ENCODE peak calls at places on chromosomes 6 and 20, in six cellular contexts. B, D, P, E, T and H are unnamed samples.

GRCh38 chr20:43749734-43750294 is 23.0 kb upstream of the GTSF1L start:
- DNase-seq in B (no peak), P (peak), E (peak), T (peak), D (peak), H (peak)

GRCh38 chr6:119426619-119427018 is 77.1 kb upstream of the MAN1A1 start:
- DNase-seq in E (no peak), D (no peak), T (no peak), P (no peak), B (peak), H (no peak)

GRCh38 chr20:40197744-40198143 is 491.3 kb downstream of the MAFB start:
- DNase-seq in D (no peak), B (peak), P (no peak), T (no peak), E (no peak), H (no peak)

GRCh38 chr20:3995067-3995748 is 20.1 kb downstream of the RNF24 start:
- DNase-seq in P (no peak), T (no peak), D (peak), E (no peak), B (peak), H (no peak)

GRCh38 chr6:87183687-87184086 is 28.3 kb downstream of the ZNF292 start:
- DNase-seq in T (no peak), B (peak), D (peak), P (no peak), E (no peak), H (no peak)

GRCh38 chr6:9806195-9806594 is 608.7 kb downstream of the TFAP2A start:
- DNase-seq in P (no peak), B (no peak), D (no peak), E (no peak), T (no peak), H (no peak)

GRCh38 chr20:2374346-2375125 is 6.2 kb upstream of the TGM6 start:
- DNase-seq in E (no peak), B (no peak), D (no peak), P (no peak), T (no peak), H (no peak)

GRCh38 chr6:169370054-169370453 is 116.4 kb upstream of the THBS2 start:
- DNase-seq in T (no peak), E (no peak), B (peak), D (peak), P (no peak), H (no peak)

GRCh38 chr6:52377538-52378221 is 15.7 kb downstream of the PAQR8 start:
- DNase-seq in P (no peak), B (no peak), T (no peak), D (no peak), E (peak), H (no peak)

GRCh38 chr6:39714802-39715201 is 10.4 kb downstream of the KIF6 start:
- DNase-seq in E (no peak), P (no peak), T (no peak), D (no peak), B (no peak), H (no peak)

GRCh38 chr6:6689413-6690143 is 101.1 kb downstream of the LY86 start:
- DNase-seq in P (no peak), B (peak), D (peak), E (no peak), T (no peak), H (no peak)

GRCh38 chr6:3039384-3039783 is 28.9 kb upstream of the RIPK1 start:
- DNase-seq in P (no peak), B (no peak), E (no peak), T (no peak), D (no peak), H (no peak)

GRCh38 chr20:47479506-47479905 is 22.2 kb upstream of the NCOA3 start:
- DNase-seq in D (no peak), E (no peak), P (no peak), T (no peak), B (no peak), H (no peak)

GRCh38 chr6:132369526-132369925 is 31.7 kb downstream of the MOXD1 start:
- DNase-seq in P (no peak), D (peak), B (peak), E (no peak), T (peak), H (no peak)

GRCh38 chr6:143629104-143630080 is 48.4 kb upstream of the PHACTR2 start:
- DNase-seq in B (peak), D (no peak), E (no peak), T (no peak), P (no peak), H (no peak)

GRCh38 chr6:31836676-31837611 is 9.4 kb downstream of the HSPA1B start:
- DNase-seq in E (no peak), D (peak), B (no peak), P (no peak), T (no peak), H (no peak)

GRCh38 chr6:44253307-44254101 is 3.8 kb downstream of the SLC35B2 start:
- DNase-seq in T (peak), P (no peak), E (peak), D (peak), B (no peak), H (no peak)

GRCh38 chr6:154960299-154960796 is 34.8 kb upstream of the TIAM2 start:
- DNase-seq in E (no peak), D (no peak), P (no peak), T (no peak), B (no peak), H (no peak)

GRCh38 chr6:42564496-42564890 is 664 bp downstream of the UBR2 start:
- DNase-seq in P (no peak), E (no peak), T (no peak), D (no peak), B (no peak), H (no peak)

GRCh38 chr20:38665886-38666285 is 58.4 kb upstream of the SLC32A1 start:
- DNase-seq in B (no peak), T (no peak), E (no peak), P (no peak), D (no peak), H (no peak)

GRCh38 chr6:160226118-160226541 is 32.5 kb downstream of the SLC22A2 start:
- DNase-seq in T (no peak), D (no peak), B (peak), P (no peak), E (no peak), H (no peak)

GRCh38 chr6:123962508-123962907 is 158.8 kb downstream of the NKAIN2 start:
- DNase-seq in T (no peak), D (no peak), B (no peak), E (no peak), P (no peak), H (no peak)

GRCh38 chr6:140036176-140036575 is 661.7 kb upstream of the CITED2 start:
- DNase-seq in D (no peak), E (no peak), T (no peak), P (no peak), B (no peak), H (no peak)

GRCh38 chr6:47587503-47587902 is 109.9 kb downstream of the CD2AP start:
- DNase-seq in T (no peak), D (no peak), B (peak), E (no peak), P (no peak), H (no peak)

GRCh38 chr6:67629268-67629667 is 1005.8 kb upstream of the ADGRB3 start:
- DNase-seq in B (peak), T (no peak), P (no peak), D (no peak), E (no peak), H (no peak)

GRCh38 chr6:132020138-132020551 is 69.0 kb upstream of the CCN2 start:
- DNase-seq in D (no peak), B (peak), E (no peak), T (peak), P (no peak), H (no peak)

GRCh38 chr6:26056583-26057350 is 30.5 kb upstream of the HFE start:
- DNase-seq in B (no peak), E (no peak), P (no peak), T (peak), D (no peak), H (no peak)

GRCh38 chr6:156752666-156753301 is 24.4 kb upstream of the ARID1B start:
- DNase-seq in E (no peak), P (peak), B (no peak), T (peak), D (no peak), H (no peak)

GRCh38 chr20:31760457-31761240 is 21.6 kb downstream of the TPX2 start:
- DNase-seq in T (no peak), E (no peak), P (no peak), D (peak), B (peak), H (no peak)

GRCh38 chr6:28211840-28212509 is 13.1 kb upstream of the ZSCAN9 start:
- DNase-seq in P (no peak), D (no peak), E (no peak), T (no peak), B (no peak), H (no peak)

GRCh38 chr6:32835167-32835893 is 3.2 kb downstream of the TAP2 start:
- DNase-seq in T (no peak), B (no peak), E (no peak), D (no peak), P (no peak), H (no peak)

GRCh38 chr6:32109114-32109764 is at the start of gene TNXB:
- DNase-seq in T (no peak), P (no peak), E (no peak), B (no peak), D (no peak), H (no peak)

GRCh38 chr6:54327631-54328030 is 19.4 kb downstream of the TINAG start:
- DNase-seq in B (peak), D (no peak), E (no peak), T (no peak), P (no peak), H (no peak)

DNA sequence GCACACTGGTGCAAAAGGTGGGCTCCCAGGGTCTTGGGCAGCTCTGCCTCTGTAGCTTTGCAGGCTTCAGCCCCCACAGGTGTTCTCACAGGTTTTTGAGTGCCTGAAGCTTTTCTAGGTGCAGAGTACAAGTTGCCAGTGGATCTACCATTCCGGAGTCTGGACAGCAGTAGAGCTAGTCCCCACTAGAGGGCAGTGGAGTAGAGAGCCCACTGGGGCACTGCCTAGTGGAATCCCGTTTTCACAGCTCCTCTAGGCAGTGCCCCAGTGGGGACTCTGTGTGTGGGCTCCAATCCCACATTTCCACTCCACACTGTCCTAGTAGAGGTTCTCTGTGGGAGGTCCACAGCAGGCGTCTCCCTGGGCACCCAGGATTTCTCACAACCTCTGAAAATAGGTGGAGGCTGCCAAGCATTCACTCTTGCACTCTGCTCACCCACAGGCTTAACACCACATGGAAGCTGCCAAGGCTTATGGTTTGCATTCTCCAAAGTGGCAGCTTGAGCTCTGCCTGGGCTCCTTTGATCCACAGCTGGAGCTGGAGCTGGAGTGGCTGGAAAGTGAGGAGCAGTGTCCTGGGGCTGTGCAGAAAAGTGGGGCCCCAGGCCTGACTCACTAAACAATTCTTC is 86.3 kb upstream of the PROKR2 start:
- DNase-seq in B (no peak), E (no peak), P (peak), T (peak), D (peak), H (no peak)
- TF ChIP-seq CTCF in B (peak), E (no peak), P (peak), T (no peak), D (peak), H (peak)

DNA sequence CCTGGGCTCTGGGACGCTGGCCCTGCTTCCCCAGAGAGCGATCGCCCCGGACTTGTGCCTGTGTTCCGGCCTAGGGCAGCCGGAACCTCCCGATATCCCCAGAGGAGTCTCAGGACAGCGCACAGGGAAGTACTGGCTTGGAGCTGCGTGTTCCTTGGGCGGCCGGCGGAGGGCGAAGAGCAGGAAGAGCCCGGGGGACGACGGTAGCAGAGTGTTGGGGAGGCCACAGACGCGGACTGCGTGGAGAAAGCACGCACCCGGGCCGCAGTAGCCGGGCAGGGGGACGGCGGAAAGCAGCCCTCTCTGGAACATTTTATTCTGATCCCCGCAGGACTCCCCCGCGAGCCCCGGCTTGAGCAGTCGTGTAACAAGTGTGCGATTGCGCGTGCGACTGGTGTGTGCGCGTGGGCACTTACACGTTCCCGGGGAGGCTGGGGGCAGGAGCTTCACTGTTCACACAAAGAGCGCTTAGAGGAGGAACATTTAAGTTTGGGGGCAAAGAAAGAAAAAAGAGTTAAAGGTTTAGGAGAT is 36.1 kb downstream of the NCR2 start:
- DNase-seq in D (peak), T (peak), B (peak), E (no peak), P (peak), H (no peak)
- TF ChIP-seq CTCF in D (peak), T (peak), B (no peak), E (no peak), P (no peak), H (peak)

GRCh38 chr20:20052074-20052970 is at the start of the genes CFAP61 and CRNKL1:
- DNase-seq in T (peak), D (peak), P (peak), B (peak), E (peak), H (peak)
- TF ChIP-seq CTCF in T (peak), D (peak), P (no peak), B (no peak), E (no peak), H (peak)

GRCh38 chr20:50494428-50494827 is 15.8 kb upstream of the PTPN1 start:
- DNase-seq in D (no peak), P (no peak), E (no peak), B (no peak), T (no peak), H (no peak)
- TF ChIP-seq CTCF in D (no peak), P (no peak), E (no peak), B (no peak), T (no peak), H (no peak)

GRCh38 chr6:50795574-50795973 is 23.1 kb upstream of the TFAP2B start:
- DNase-seq in B (no peak), P (no peak), E (no peak), T (no peak), D (no peak), H (no peak)

GRCh38 chr6:50791900-50792508 is 26.7 kb upstream of the TFAP2B start:
- DNase-seq in E (no peak), T (peak), D (peak), B (no peak), P (peak), H (no peak)
- TF ChIP-seq CTCF in E (peak), T (peak), D (peak), B (peak), P (peak), H (peak)

DNA sequence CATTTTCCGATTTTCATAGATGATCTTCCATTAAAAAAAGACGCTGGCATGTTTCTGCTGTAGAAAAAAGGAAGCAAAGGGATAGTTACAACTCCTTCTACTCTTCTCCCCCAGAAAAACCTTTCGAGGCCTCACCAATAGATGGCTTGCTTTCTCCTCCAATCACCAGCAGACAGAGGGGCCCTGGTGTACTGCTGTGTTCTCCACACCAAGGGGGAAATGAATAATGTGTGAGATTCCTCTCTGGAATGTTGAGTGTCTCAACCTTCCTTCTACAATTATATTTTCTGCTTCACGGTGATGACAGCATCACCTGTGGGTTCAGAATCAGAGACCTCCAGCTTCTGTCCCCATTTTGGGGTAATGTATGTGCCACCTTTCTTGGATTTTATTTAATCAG is 185.7 kb upstream of the FLRT3 start:
- DNase-seq in E (no peak), T (no peak), B (no peak), P (no peak), D (no peak), H (no peak)
- TF ChIP-seq CTCF in E (no peak), T (no peak), B (no peak), P (no peak), D (no peak), H (no peak)

DNA sequence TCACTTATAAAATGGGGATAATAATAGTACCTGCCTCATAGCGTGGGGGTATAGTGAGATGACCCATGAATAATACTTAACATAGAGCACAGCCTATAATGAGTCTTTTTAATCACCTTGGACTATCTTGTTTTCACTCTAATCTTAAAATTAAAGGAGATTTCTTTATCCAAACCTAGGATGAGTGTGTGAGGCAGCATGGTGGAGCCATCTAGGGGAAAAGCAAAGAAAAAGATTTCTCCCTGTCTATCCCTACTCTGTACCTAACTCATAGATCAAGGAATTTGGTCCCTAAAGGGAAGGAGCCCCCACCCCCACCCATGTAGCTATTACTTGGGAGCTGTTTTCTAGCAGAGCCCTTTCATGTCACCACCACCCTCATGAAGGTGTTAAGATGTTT is 45.2 kb upstream of the PAK5 start:
- DNase-seq in B (no peak), T (peak), E (no peak), P (no peak), D (no peak), H (no peak)
- TF ChIP-seq CTCF in B (no peak), T (peak), E (no peak), P (no peak), D (no peak), H (peak)

DNA sequence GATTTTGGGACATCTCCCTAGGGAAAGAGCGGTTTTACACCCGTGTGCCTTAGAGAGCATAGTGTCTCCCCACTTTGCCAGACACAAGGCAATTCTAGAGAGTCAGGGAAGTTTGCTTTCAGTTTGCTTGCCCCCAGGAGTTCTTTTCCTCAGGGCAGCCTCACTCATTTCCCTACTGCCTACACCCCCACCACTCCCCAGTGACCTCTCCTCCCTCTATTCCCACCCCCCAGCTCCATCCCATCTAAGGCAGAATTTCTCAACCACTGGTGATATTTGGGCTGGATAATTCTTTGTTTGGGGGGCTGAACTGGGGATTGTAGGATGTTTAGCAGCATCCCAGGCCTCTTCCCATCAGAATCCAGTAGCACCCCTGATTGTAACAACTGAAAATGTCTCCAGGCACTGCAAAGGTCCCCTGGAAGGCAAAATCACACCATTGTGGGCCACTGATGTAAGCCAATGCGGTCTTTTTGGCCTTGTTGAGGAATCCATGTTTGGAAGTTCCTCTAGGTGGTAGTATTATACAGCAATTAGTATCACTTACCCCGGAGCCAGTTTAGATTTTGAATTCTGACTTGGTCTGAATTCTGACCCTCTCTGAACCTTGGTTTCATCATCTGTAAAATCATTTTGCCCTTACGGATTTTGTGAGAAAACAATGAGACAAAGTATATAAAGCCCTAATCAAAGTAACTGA is 1.3 kb downstream of the EPPIN start:
- DNase-seq in E (no peak), B (peak), P (peak), T (no peak), D (peak), H (no peak)
- TF ChIP-seq CTCF in E (no peak), B (peak), P (no peak), T (peak), D (peak), H (peak)

GRCh38 chr6:45724027-45724426 is 291.6 kb downstream of the CLIC5 start:
- DNase-seq in D (no peak), P (no peak), B (no peak), E (no peak), T (no peak), H (no peak)

GRCh38 chr6:45718901-45719300 is 296.8 kb downstream of the CLIC5 start:
- DNase-seq in B (peak), T (no peak), E (no peak), P (no peak), D (peak), H (no peak)

GRCh38 chr6:45722876-45723275 is 292.8 kb downstream of the CLIC5 start:
- DNase-seq in D (no peak), T (no peak), B (peak), P (no peak), E (no peak), H (no peak)

GRCh38 chr6:45724511-45724910 is 291.1 kb downstream of the CLIC5 start:
- DNase-seq in T (peak), B (peak), D (peak), E (no peak), P (no peak), H (no peak)

DNA sequence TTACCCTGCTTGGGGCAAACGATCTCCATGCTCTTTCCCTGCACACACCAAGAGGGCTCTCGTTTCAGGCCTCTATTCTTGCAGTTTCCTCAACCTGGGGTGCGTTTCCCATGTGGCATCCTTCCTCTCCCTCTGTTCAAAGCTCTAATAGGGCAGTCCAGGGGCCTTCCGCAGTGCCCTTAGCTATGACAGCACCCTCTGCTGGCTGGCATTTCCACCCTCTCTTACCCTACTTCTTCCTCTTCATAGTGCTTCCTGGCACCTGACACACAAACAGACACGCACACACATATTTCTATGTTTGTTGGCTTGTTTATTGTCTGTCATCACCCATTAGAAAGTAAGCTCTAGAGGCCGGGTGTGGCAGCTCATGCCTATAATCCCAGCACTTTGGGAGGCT is 294.0 kb downstream of the CLIC5 start:
- DNase-seq in D (no peak), P (no peak), T (no peak), B (no peak), E (no peak), H (no peak)
- TF ChIP-seq CTCF in D (peak), P (no peak), T (no peak), B (no peak), E (no peak), H (no peak)